ENCODE peak calls at places on chromosomes 16 and 17, in six cellular contexts. A, J, E, C, S and U are unnamed samples. For H3K27me3, the result is how much of the 10 kb centered on the place peaks cover.

GRCh38 chr17:29442451-29442850 is 52.3 kb downstream of the TAOK1 start:
- DNase-seq in C (no peak), S (no peak), J (no peak), A (no peak), E (no peak), U (no peak)

GRCh38 chr17:80848449-80849102 is 143.1 kb upstream of the CHMP6 start:
- DNase-seq in E (no peak), S (no peak), A (no peak), J (no peak), C (peak), U (no peak)

GRCh38 chr17:50060951-50061712 is 5.2 kb downstream of the ITGA3 start:
- DNase-seq in J (peak), A (peak), S (peak), E (peak), C (no peak), U (no peak)

GRCh38 chr17:34386925-34387550 is 24.0 kb upstream of the CCL1 start:
- DNase-seq in A (no peak), E (no peak), S (no peak), C (no peak), J (no peak), U (no peak)

GRCh38 chr16:30030841-30031413 is at the start of gene TLCD3B:
- DNase-seq in A (no peak), J (no peak), E (no peak), S (no peak), C (peak), U (no peak)

GRCh38 chr17:45895304-45895968 is 1.1 kb downstream of the MAPT start:
- DNase-seq in J (no peak), S (no peak), E (no peak), A (peak), C (peak), U (no peak)

GRCh38 chr17:43645450-43645764 is 16.3 kb downstream of the MEOX1 start:
- DNase-seq in E (no peak), C (peak), J (no peak), S (no peak), A (no peak), U (no peak)

GRCh38 chr16:78862022-78862421 is 738.5 kb downstream of the MAF start:
- DNase-seq in J (no peak), A (no peak), S (no peak), C (no peak), E (no peak), U (no peak)

GRCh38 chr16:89612415-89612814 is 1.0 kb upstream of the DPEP1 start:
- DNase-seq in S (no peak), A (no peak), E (no peak), C (no peak), J (no peak), U (no peak)

GRCh38 chr16:89607937-89608740 is 5.3 kb upstream of the DPEP1 start:
- DNase-seq in C (no peak), S (no peak), J (no peak), A (no peak), E (no peak), U (no peak)

GRCh38 chr16:89613101-89613953 is at the start of gene DPEP1:
- DNase-seq in A (no peak), S (no peak), C (peak), J (no peak), E (no peak), U (no peak)

GRCh38 chr16:89607453-89607852 is 6.0 kb upstream of the DPEP1 start:
- DNase-seq in E (no peak), A (no peak), C (no peak), S (no peak), J (no peak), U (no peak)

GRCh38 chr16:89610108-89610453 is 3.4 kb upstream of the DPEP1 start:
- DNase-seq in J (no peak), S (no peak), A (no peak), C (no peak), E (no peak), U (no peak)
- H3K27me3 ChIP-seq in J (under half), S (half or more), A (under half), C (under half), E (under half), U (under half)

GRCh38 chr17:4478318-4478830 is 20.3 kb upstream of the SPNS2 start:
- DNase-seq in C (peak), S (no peak), E (no peak), A (no peak), J (no peak), U (no peak)

GRCh38 chr17:4479340-4479981 is 19.2 kb upstream of the SPNS2 start:
- DNase-seq in S (peak), J (no peak), A (no peak), C (peak), E (no peak), U (no peak)

GRCh38 chr17:4480929-4481898 is 17.5 kb upstream of the SPNS2 start:
- DNase-seq in A (no peak), E (no peak), S (peak), J (no peak), C (peak), U (no peak)

GRCh38 chr17:4482338-4483011 is 16.2 kb upstream of the SPNS2 start:
- DNase-seq in E (no peak), A (no peak), J (no peak), S (peak), C (peak), U (no peak)

DNA sequence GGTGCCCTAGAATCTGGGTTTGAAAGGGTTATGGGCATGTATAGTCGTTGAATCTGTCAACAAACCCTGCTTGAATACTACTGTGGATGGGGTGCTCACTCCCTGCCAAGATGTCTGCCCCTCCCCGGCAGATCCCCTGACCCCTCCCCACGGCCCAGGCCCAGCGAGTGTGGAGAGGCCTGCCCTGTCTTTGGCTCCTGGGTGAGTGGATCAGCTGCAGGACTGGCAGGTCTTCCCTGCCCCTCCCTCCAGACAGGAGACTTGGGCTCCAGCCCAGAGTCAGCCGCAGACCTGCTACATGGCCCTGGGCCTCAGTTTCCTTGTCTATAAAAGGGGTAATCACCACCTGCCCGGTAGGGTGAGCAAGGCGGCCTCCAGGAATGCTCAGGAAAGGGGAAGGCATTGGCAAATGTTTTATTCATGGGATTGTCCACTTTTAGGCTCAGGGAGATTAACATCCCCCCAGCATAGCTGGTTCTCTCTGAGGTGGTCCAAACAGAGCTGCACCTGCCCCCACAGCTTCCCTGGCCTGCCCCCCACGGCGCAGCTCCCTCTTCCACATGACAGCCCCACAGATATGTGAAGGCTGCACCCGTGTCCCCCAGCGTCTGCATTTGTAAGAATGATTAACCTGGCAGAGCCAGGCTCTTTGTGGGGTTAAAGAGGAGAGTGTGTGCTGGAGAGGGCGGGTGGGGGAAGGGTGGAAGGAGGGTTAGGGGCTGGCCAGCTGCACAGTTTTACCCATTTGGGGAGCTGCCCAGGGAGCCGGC is 18.5 kb upstream of the SPNS2 start:
- DNase-seq in E (no peak), A (no peak), C (peak), S (no peak), J (no peak), U (no peak)
- H3K4me3 ChIP-seq in E (no peak), A (no peak), C (no peak), S (no peak), J (no peak), U (no peak)

GRCh38 chr17:73743802-73744201 is 99.6 kb upstream of the SDK2 start:
- DNase-seq in A (no peak), C (no peak), E (no peak), S (no peak), J (no peak), U (no peak)
- H3K27me3 ChIP-seq in A (under half), C (under half), E (under half), S (half or more), J (under half), U (under half)

GRCh38 chr16:8621572-8622314 is at the start of gene METTL22:
- DNase-seq in A (peak), S (peak), E (peak), J (peak), C (peak), U (peak)
- H3K4me3 ChIP-seq in A (peak), S (peak), E (peak), J (peak), C (peak), U (peak)

DNA sequence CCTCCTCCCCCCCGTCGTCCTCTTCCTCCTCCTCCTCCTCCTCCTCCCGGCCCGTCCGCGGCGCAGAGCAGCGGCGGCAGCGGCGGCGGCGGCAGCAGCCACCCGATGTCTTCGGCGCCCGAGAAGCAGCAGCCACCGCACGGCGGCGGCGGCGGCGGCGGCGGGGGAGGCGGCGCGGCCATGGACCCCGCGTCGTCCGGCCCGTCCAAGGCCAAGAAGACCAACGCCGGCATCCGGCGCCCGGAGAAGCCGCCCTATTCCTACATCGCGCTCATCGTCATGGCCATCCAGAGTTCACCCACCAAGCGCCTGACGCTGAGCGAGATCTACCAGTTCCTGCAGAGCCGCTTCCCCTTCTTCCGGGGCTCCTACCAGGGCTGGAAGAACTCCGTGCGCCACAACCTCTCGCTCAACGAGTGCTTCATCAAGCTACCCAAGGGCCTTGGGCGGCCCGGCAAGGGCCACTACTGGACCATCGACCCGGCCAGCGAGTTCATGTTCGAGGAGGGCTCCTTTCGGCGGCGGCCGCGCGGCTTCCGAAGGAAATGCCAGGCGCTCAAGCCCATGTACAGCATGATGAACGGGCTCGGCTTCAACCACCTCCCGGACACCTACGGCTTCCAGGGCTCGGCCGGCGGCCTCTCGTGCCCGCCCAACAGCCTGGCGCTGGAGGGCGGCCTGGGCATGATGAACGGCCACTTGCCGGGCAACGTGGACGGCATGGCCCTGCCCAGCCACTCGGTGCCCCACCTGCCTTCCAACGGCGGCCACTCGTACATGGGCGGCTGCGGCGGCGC is at the start of gene FOXF1:
- DNase-seq in C (no peak), J (no peak), E (no peak), A (peak), S (no peak), U (no peak)
- H3K27me3 ChIP-seq in C (half or more), J (under half), E (under half), A (half or more), S (half or more), U (half or more)

GRCh38 chr16:50467559-50467942 is 80.6 kb upstream of the NKD1 start:
- DNase-seq in C (no peak), E (no peak), J (no peak), A (no peak), S (no peak), U (no peak)
- H3K4me3 ChIP-seq in C (peak), E (no peak), J (peak), A (no peak), S (peak), U (peak)

GRCh38 chr16:974606-975312 is 4.0 kb upstream of the LMF1 start:
- DNase-seq in J (no peak), E (no peak), C (no peak), A (no peak), S (no peak), U (no peak)
- H3K27me3 ChIP-seq in J (under half), E (under half), C (under half), A (under half), S (under half), U (under half)

DNA sequence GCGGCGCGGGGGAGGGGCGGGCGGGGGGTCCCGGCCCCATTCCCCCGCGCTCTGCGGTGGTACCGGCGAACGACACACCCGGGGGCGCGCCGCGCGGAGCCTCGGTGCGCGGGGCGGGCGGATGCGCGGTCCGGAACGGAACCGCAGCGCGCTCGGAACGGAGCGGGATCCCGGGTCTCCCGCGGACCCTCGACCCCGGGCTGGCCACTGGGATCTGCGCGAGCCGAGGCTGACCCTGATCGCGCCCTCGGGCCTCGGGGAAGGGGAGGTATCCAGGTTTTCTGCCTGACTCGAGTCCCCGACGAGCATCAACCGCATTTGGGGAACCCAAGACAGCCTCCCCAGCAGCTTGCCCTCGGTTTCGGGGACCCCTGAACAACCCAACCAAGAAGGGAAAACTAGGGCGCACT is 361 bp downstream of the BEAN1 start:
- DNase-seq in A (no peak), E (no peak), J (no peak), C (peak), S (no peak), U (no peak)
- H3K4me3 ChIP-seq in A (peak), E (no peak), J (peak), C (peak), S (peak), U (peak)

GRCh38 chr17:79464310-79465010 is 146.4 kb downstream of the RBFOX3 start:
- DNase-seq in E (no peak), J (no peak), C (no peak), S (no peak), A (no peak), U (no peak)
- H3K27me3 ChIP-seq in E (under half), J (under half), C (under half), S (half or more), A (under half), U (under half)

GRCh38 chr16:28061702-28062101 is 1.8 kb downstream of the GSG1L start:
- DNase-seq in C (no peak), A (no peak), J (no peak), S (no peak), E (no peak), U (no peak)

GRCh38 chr16:28064150-28064549 is 636 bp upstream of the GSG1L start:
- DNase-seq in A (no peak), E (no peak), S (no peak), C (no peak), J (no peak), U (no peak)

GRCh38 chr16:28063611-28064061 is at the start of gene GSG1L:
- DNase-seq in E (no peak), C (peak), A (no peak), J (no peak), S (no peak), U (no peak)

GRCh38 chr16:28062261-28063046 is 1.1 kb downstream of the GSG1L start:
- DNase-seq in J (no peak), E (no peak), C (peak), S (no peak), A (no peak), U (no peak)

DNA sequence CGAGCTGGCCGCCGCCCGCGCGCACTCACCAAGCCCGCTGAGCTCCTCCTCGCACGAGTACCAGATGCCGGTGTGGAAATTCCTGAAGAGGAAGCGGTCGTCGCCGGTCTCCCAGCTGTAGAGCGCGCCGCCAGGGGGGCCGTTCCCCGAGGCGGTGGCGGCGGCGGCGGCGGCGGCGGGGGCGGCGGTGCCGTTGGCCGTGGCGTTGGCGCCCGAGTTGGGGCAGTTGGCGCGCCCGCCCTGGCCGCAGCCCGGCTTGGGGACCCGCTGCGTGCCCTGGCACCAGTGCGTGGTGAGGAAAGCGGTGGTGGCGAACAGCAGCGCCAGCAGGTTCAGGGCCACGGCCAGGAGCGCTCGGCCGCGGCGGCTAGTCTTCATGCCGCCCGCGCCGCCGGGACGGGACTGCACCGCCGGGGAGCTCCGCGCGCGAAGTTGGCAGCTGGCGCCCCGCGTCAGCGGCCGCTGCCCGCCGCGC is 430 bp downstream of the GSG1L start:
- DNase-seq in S (no peak), E (no peak), C (peak), J (no peak), A (no peak), U (no peak)
- H3K4me3 ChIP-seq in S (peak), E (no peak), C (peak), J (peak), A (no peak), U (peak)